ENCODE peak calls at places on chromosomes 1 and 21, in eight cellular contexts. One of them, this sample, is unnamed.

GRCh38 chr21:16192900-16193299 is 463.1 kb downstream of the USP25 start:
- DNase-seq in choroid plexus epithelial cell: peak
- DNase-seq in brain microvascular endothelial cell: no peak
- DNase-seq in left ventricle myocardium inferior: no peak
- DNase-seq in NB4: no peak
- DNase-seq in AG10803: peak
- DNase-seq in lung: no peak
- DNase-seq in breast epithelium: no peak
- DNase-seq in this sample: peak

GRCh38 chr1:171754971-171755370 is 13.1 kb upstream of the VAMP4 start:
- DNase-seq in brain microvascular endothelial cell: peak
- DNase-seq in NB4: no peak
- DNase-seq in AG10803: no peak
- DNase-seq in lung: no peak
- DNase-seq in choroid plexus epithelial cell: peak
- DNase-seq in breast epithelium: no peak
- DNase-seq in left ventricle myocardium inferior: no peak
- DNase-seq in this sample: peak

GRCh38 chr1:96519851-96520281 is 201.7 kb upstream of the PTBP2 start:
- DNase-seq in lung: no peak
- DNase-seq in brain microvascular endothelial cell: no peak
- DNase-seq in left ventricle myocardium inferior: no peak
- DNase-seq in AG10803: peak
- DNase-seq in NB4: no peak
- DNase-seq in breast epithelium: no peak
- DNase-seq in choroid plexus epithelial cell: peak
- DNase-seq in this sample: no peak

GRCh38 chr21:31991356-31992331 is 118.8 kb downstream of the HUNK start:
- DNase-seq in left ventricle myocardium inferior: no peak
- DNase-seq in NB4: peak
- DNase-seq in AG10803: no peak
- DNase-seq in brain microvascular endothelial cell: no peak
- DNase-seq in lung: no peak
- DNase-seq in choroid plexus epithelial cell: no peak
- DNase-seq in breast epithelium: no peak
- DNase-seq in this sample: no peak

GRCh38 chr1:46526013-46526688 is 25.3 kb downstream of the KNCN start:
- DNase-seq in brain microvascular endothelial cell: no peak
- DNase-seq in lung: no peak
- DNase-seq in AG10803: no peak
- DNase-seq in NB4: no peak
- DNase-seq in breast epithelium: no peak
- DNase-seq in choroid plexus epithelial cell: no peak
- DNase-seq in left ventricle myocardium inferior: no peak
- DNase-seq in this sample: no peak

GRCh38 chr1:178953034-178953433 is 72.7 kb upstream of the FAM20B start:
- DNase-seq in left ventricle myocardium inferior: peak
- DNase-seq in brain microvascular endothelial cell: no peak
- DNase-seq in AG10803: peak
- DNase-seq in breast epithelium: no peak
- DNase-seq in choroid plexus epithelial cell: peak
- DNase-seq in lung: no peak
- DNase-seq in NB4: no peak
- DNase-seq in this sample: no peak

GRCh38 chr1:221419513-221420088 is 322.3 kb downstream of the DUSP10 start:
- DNase-seq in AG10803: peak
- DNase-seq in NB4: no peak
- DNase-seq in brain microvascular endothelial cell: no peak
- DNase-seq in left ventricle myocardium inferior: no peak
- DNase-seq in choroid plexus epithelial cell: peak
- DNase-seq in breast epithelium: no peak
- DNase-seq in lung: no peak
- DNase-seq in this sample: peak

GRCh38 chr1:153760440-153760839 is 14.8 kb upstream of the SLC27A3 start:
- DNase-seq in brain microvascular endothelial cell: no peak
- DNase-seq in AG10803: peak
- DNase-seq in lung: no peak
- DNase-seq in breast epithelium: no peak
- DNase-seq in choroid plexus epithelial cell: no peak
- DNase-seq in NB4: no peak
- DNase-seq in left ventricle myocardium inferior: no peak
- DNase-seq in this sample: peak

GRCh38 chr1:79005945-79006344 is 585 bp downstream of the ADGRL4 start:
- DNase-seq in NB4: no peak
- DNase-seq in lung: no peak
- DNase-seq in brain microvascular endothelial cell: no peak
- DNase-seq in AG10803: peak
- DNase-seq in choroid plexus epithelial cell: peak
- DNase-seq in breast epithelium: no peak
- DNase-seq in left ventricle myocardium inferior: no peak
- DNase-seq in this sample: peak

GRCh38 chr1:79006564-79006963 is at the start of gene ADGRL4:
- DNase-seq in brain microvascular endothelial cell: peak
- DNase-seq in NB4: no peak
- DNase-seq in AG10803: peak
- DNase-seq in lung: no peak
- DNase-seq in left ventricle myocardium inferior: peak
- DNase-seq in breast epithelium: no peak
- DNase-seq in choroid plexus epithelial cell: peak
- DNase-seq in this sample: peak

GRCh38 chr1:79004916-79005315 is 1.6 kb downstream of the ADGRL4 start:
- DNase-seq in brain microvascular endothelial cell: no peak
- DNase-seq in left ventricle myocardium inferior: no peak
- DNase-seq in breast epithelium: no peak
- DNase-seq in AG10803: no peak
- DNase-seq in lung: no peak
- DNase-seq in NB4: no peak
- DNase-seq in choroid plexus epithelial cell: peak
- DNase-seq in this sample: peak

GRCh38 chr1:79012500-79012899 is 6.0 kb upstream of the ADGRL4 start:
- DNase-seq in lung: no peak
- DNase-seq in AG10803: no peak
- DNase-seq in brain microvascular endothelial cell: no peak
- DNase-seq in left ventricle myocardium inferior: no peak
- DNase-seq in choroid plexus epithelial cell: no peak
- DNase-seq in NB4: no peak
- DNase-seq in breast epithelium: no peak
- DNase-seq in this sample: no peak

DNA sequence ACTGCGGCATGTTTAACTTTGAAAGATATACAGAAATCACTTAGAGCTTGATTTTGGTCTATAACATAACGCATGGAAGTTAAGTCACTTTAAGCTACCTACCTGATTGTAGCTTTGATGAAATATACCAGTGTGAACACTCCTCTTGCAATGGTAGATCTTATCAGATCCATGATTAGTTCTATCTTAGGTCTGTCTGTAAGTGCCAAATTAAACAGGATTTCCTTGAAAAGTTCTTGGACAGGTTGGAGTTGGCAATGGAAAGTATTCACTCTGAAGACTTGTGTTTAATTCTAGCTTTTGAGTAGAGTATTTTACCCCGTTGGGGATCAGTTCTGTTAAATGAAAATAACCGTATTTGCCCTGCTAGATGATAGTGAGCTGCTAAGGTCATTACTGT is 4.1 kb upstream of the ADGRL4 start:
- DNase-seq in NB4: no peak
- DNase-seq in AG10803: no peak
- DNase-seq in choroid plexus epithelial cell: no peak
- DNase-seq in left ventricle myocardium inferior: no peak
- DNase-seq in brain microvascular endothelial cell: no peak
- DNase-seq in lung: no peak
- DNase-seq in breast epithelium: no peak
- DNase-seq in this sample: no peak
- TF ChIP-seq CTCF in NB4: no peak
- TF ChIP-seq CTCF in AG10803: no peak
- TF ChIP-seq CTCF in choroid plexus epithelial cell: no peak
- TF ChIP-seq CTCF in left ventricle myocardium inferior: no peak
- TF ChIP-seq CTCF in brain microvascular endothelial cell: no peak
- TF ChIP-seq CTCF in lung: no peak
- TF ChIP-seq CTCF in breast epithelium: no peak
- TF ChIP-seq CTCF in this sample: no peak

DNA sequence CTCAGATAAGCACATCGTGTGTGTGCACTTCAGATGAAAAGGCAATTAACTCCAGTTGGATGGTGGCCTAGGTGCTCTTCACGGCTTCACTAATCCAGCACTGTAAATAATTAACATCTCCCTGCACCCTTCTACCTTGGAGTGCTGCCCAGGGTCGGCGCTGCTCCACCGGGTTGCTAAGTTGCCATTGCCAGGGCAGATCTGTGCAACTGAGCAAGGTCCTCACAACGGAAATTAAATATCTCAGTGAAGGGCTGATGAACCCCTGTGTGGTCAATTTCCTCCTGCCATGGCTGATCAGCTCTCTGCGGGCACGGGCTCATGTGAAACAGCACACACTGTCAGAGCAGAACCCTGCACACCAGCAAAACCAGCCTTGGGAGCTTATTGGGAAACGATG is 63.2 kb downstream of the SYDE2 start:
- DNase-seq in breast epithelium: no peak
- DNase-seq in brain microvascular endothelial cell: no peak
- DNase-seq in AG10803: peak
- DNase-seq in choroid plexus epithelial cell: no peak
- DNase-seq in NB4: no peak
- DNase-seq in lung: peak
- DNase-seq in left ventricle myocardium inferior: peak
- DNase-seq in this sample: no peak
- H3K4me3 ChIP-seq in breast epithelium: no peak
- H3K4me3 ChIP-seq in brain microvascular endothelial cell: no peak
- H3K4me3 ChIP-seq in AG10803: no peak
- H3K4me3 ChIP-seq in choroid plexus epithelial cell: no peak
- H3K4me3 ChIP-seq in NB4: no peak
- H3K4me3 ChIP-seq in lung: no peak
- H3K4me3 ChIP-seq in left ventricle myocardium inferior: no peak
- H3K4me3 ChIP-seq in this sample: no peak

DNA sequence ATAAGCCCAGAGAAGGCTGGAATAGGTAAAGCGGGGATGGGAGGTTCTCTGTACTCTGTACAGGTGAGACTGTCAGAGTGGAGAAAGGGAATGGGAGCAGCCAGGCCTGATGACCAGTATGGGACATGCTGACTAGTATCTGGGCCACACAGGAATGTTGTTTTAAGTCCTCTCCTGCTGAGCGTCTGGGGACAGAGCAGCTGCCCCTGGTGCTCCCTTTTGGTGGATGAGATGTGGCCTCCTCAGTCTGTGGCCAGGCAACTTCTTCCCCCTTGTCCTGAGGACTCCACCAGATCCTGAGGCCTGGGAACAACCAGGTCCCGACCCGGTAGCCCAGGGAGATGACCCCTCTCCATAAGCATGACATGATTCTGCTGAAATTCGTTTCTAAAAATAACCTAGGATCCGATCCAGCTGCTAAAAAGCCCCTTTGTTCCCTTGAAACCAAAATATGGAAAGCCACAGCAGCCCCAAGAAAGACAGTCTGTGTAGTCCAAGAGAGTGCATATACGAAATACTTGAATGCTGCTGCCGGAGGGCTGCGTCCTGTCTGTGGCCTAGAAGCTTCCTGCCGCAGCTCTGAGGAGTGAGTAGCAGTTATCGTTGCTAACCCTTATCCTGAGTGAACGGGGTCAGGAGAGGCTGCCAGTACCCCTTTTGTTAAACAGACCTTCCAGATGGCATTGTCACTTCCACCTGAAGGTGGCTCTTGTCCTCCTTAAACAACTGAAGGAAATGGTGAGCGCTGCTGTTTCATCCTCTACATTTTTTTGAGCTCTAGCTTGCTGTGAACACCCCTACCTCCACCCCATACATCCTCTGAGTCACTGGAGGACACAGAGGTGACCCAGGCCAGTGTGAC is 47.1 kb downstream of the ATP2B4 start:
- DNase-seq in breast epithelium: no peak
- DNase-seq in choroid plexus epithelial cell: peak
- DNase-seq in AG10803: peak
- DNase-seq in brain microvascular endothelial cell: peak
- DNase-seq in left ventricle myocardium inferior: peak
- DNase-seq in NB4: peak
- DNase-seq in lung: peak
- DNase-seq in this sample: peak
- TF ChIP-seq CTCF in breast epithelium: no peak
- TF ChIP-seq CTCF in choroid plexus epithelial cell: peak
- TF ChIP-seq CTCF in AG10803: peak
- TF ChIP-seq CTCF in brain microvascular endothelial cell: peak
- TF ChIP-seq CTCF in left ventricle myocardium inferior: peak
- TF ChIP-seq CTCF in NB4: peak
- TF ChIP-seq CTCF in lung: no peak
- TF ChIP-seq CTCF in this sample: peak

GRCh38 chr1:7705908-7706216 is 65.2 kb upstream of the VAMP3 start:
- DNase-seq in brain microvascular endothelial cell: no peak
- DNase-seq in AG10803: no peak
- DNase-seq in choroid plexus epithelial cell: no peak
- DNase-seq in lung: no peak
- DNase-seq in breast epithelium: no peak
- DNase-seq in NB4: no peak
- DNase-seq in left ventricle myocardium inferior: no peak
- DNase-seq in this sample: no peak

GRCh38 chr1:7702365-7702764 is 68.7 kb upstream of the VAMP3 start:
- DNase-seq in left ventricle myocardium inferior: no peak
- DNase-seq in AG10803: no peak
- DNase-seq in lung: no peak
- DNase-seq in NB4: no peak
- DNase-seq in choroid plexus epithelial cell: peak
- DNase-seq in breast epithelium: no peak
- DNase-seq in brain microvascular endothelial cell: no peak
- DNase-seq in this sample: no peak

GRCh38 chr1:7705048-7705907 is 65.8 kb upstream of the VAMP3 start:
- DNase-seq in lung: no peak
- DNase-seq in brain microvascular endothelial cell: no peak
- DNase-seq in breast epithelium: no peak
- DNase-seq in left ventricle myocardium inferior: peak
- DNase-seq in NB4: no peak
- DNase-seq in choroid plexus epithelial cell: no peak
- DNase-seq in AG10803: no peak
- DNase-seq in this sample: no peak

GRCh38 chr1:7703321-7704213 is 67.5 kb upstream of the VAMP3 start:
- DNase-seq in left ventricle myocardium inferior: peak
- DNase-seq in choroid plexus epithelial cell: no peak
- DNase-seq in NB4: no peak
- DNase-seq in AG10803: no peak
- DNase-seq in breast epithelium: no peak
- DNase-seq in lung: no peak
- DNase-seq in brain microvascular endothelial cell: no peak
- DNase-seq in this sample: no peak

DNA sequence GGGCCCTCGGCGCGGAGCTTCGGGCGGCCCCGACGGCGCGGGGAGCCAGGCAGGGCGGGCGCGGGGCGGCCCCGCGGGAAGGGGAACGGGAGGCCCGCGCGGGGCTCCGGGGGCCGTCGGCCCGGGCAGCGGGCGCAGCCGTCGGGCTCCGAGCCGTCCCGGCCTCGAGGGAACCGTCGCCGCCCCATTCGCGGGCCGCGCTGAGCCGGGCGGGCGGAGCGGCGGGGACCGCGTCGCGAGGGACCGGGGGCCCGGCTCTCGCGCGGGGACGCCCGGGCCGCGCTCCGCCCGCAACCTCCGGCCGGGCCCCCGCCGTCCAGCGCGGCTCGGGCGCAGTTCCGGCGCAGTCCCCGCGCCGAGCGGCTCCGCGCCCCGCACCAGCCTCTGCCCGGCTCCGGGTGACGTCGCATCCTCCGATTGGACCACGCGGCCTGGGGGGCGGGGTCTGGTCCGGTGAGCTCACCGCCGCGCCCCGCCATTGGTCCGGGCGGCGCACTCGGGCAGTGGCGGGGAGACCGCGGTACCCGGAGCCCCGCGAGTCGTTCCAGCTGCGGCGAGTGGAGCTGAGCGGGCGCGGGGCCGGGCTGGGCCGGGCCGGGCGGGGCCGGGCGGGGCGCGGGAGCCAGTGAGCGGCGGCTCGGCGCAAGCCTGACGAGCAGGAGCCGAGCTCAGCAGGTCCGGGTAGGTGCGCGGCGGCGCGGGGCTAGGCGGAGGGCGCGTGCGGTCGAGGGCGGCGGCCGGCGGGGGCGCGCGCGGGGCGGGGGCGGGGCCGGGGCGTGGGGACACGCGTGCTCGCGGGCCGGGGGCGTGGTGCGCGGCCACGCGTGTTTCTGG is 66.7 kb upstream of the VAMP3 start:
- DNase-seq in breast epithelium: peak
- DNase-seq in lung: peak
- DNase-seq in left ventricle myocardium inferior: peak
- DNase-seq in AG10803: peak
- DNase-seq in brain microvascular endothelial cell: peak
- DNase-seq in choroid plexus epithelial cell: peak
- DNase-seq in NB4: peak
- DNase-seq in this sample: peak
- H3K4me3 ChIP-seq in breast epithelium: peak
- H3K4me3 ChIP-seq in lung: peak
- H3K4me3 ChIP-seq in left ventricle myocardium inferior: peak
- H3K4me3 ChIP-seq in AG10803: no peak
- H3K4me3 ChIP-seq in brain microvascular endothelial cell: peak
- H3K4me3 ChIP-seq in choroid plexus epithelial cell: peak
- H3K4me3 ChIP-seq in NB4: no peak
- H3K4me3 ChIP-seq in this sample: no peak